ENCODE peak calls at places on chromosomes 4 and X, in ten cellular contexts. S is dorsolateral prefrontal cortex; M is midbrain; C is B cell; H is adrenal gland; U is CD8-positive, alpha-beta memory T cell; Q is activated naive CD4-positive, alpha-beta T cell treated with anti-CD3 and anti-CD28 coated beads, Interleukin-2, amount 50 U/mL, for 16 hours; F is NCI-H1092 treated with DMSO at 0.1 percent for 48 hours; G is head of caudate nucleus; L is NCI-H2171 treated with DMSO at 0.1 percent for 48 hours. N is an unnamed sample.

GRCh38 chr4:173666-174314 is 49.5 kb downstream of the ZNF718 start:
- DNase-seq in S (no peak), M (no peak), C (no peak), H (no peak), U (no peak), Q (no peak), F (no peak), G (no peak), L (no peak), N (no peak)

GRCh38 chr4:160848901-160849735 is 1314.7 kb downstream of the FSTL5 start:
- DNase-seq in S (no peak), M (no peak), C (no peak), H (peak; percentile 3), U (no peak), Q (no peak), F (no peak), G (no peak), L (no peak), N (no peak)

GRCh38 chr4:156475322-156475721 is 496.3 kb downstream of the PDGFC start:
- DNase-seq in S (no peak), M (peak; percentile 27), C (no peak), H (peak; percentile 2), U (no peak), Q (no peak), F (peak; percentile 59), G (no peak), L (peak; percentile 72), N (peak; percentile 30)

GRCh38 chrX:9948406-9948805 is 18.8 kb upstream of the CLDN34 start:
- DNase-seq in S (no peak), M (no peak), C (no peak), H (no peak), U (no peak), Q (no peak), F (peak; percentile 39), G (no peak), L (no peak), N (no peak)

GRCh38 chr4:140893939-140894338 is 137.8 kb upstream of the TBC1D9 start:
- DNase-seq in S (no peak), M (no peak), C (no peak), H (no peak), U (no peak), Q (no peak), F (no peak), G (no peak), L (no peak), N (peak; percentile 86)

GRCh38 chr4:24557036-24558022 is 27.0 kb downstream of the DHX15 start:
- DNase-seq in S (no peak), M (no peak), C (peak; percentile 15), H (no peak), U (no peak), Q (no peak), F (no peak), G (no peak), L (no peak), N (no peak)

GRCh38 chr4:6595897-6596537 is 21.0 kb downstream of the MAN2B2 start:
- DNase-seq in S (no peak), M (no peak), C (no peak), H (no peak), U (no peak), Q (no peak), F (no peak), G (no peak), L (no peak), N (no peak)

GRCh38 chr4:173680278-173680677 is 150.2 kb upstream of the HAND2 start:
- DNase-seq in S (no peak), M (no peak), C (no peak), H (no peak), U (no peak), Q (no peak), F (no peak), G (no peak), L (no peak), N (no peak)

GRCh38 chrX:151723156-151723760 is 7.4 kb downstream of the FATE1 start:
- DNase-seq in S (no peak), M (no peak), C (no peak), H (no peak), U (no peak), Q (no peak), F (no peak), G (no peak), L (no peak), N (no peak)

GRCh38 chr4:67565284-67565683 is 6.8 kb downstream of the STAP1 start:
- DNase-seq in S (no peak), M (no peak), C (no peak), H (no peak), U (no peak), Q (no peak), F (no peak), G (no peak), L (no peak), N (no peak)

GRCh38 chr4:73705056-73705432 is 35.3 kb upstream of the CXCL8 start:
- DNase-seq in S (no peak), M (no peak), C (no peak), H (no peak), U (no peak), Q (no peak), F (no peak), G (no peak), L (no peak), N (peak; percentile 16)

GRCh38 chr4:156961241-156962068 is 10.1 kb downstream of the PDGFC start:
- DNase-seq in S (no peak), M (no peak), C (no peak), H (no peak), U (no peak), Q (no peak), F (no peak), G (no peak), L (no peak), N (no peak)

GRCh38 chr4:151530783-151531182 is 121.8 kb downstream of the FHIP1A start:
- DNase-seq in S (no peak), M (no peak), C (no peak), H (no peak), U (no peak), Q (no peak), F (peak; percentile 15), G (no peak), L (no peak), N (no peak)

GRCh38 chr4:39616651-39617050 is 22.0 kb downstream of the SMIM14 start:
- DNase-seq in S (no peak), M (no peak), C (no peak), H (no peak), U (no peak), Q (no peak), F (no peak), G (no peak), L (no peak), N (no peak)

GRCh38 chrX:86149089-86149488 is 838 bp downstream of the DACH2 start:
- DNase-seq in S (no peak), M (no peak), C (no peak), H (no peak), U (no peak), Q (no peak), F (no peak), G (no peak), L (no peak), N (no peak)

GRCh38 chr4:601612-602558 is 23.5 kb upstream of the PDE6B start:
- DNase-seq in S (no peak), M (no peak), C (no peak), H (no peak), U (no peak), Q (no peak), F (no peak), G (no peak), L (no peak), N (no peak)

GRCh38 chrX:98071331-98071730 is 1187.6 kb downstream of the RPA4 start:
- DNase-seq in S (no peak), M (no peak), C (no peak), H (no peak), U (no peak), Q (no peak), F (no peak), G (no peak), L (no peak), N (no peak)

GRCh38 chr4:150938417-150938816 is 76.7 kb downstream of the LRBA start:
- DNase-seq in S (no peak), M (no peak), C (no peak), H (no peak), U (no peak), Q (no peak), F (no peak), G (no peak), L (no peak), N (no peak)

GRCh38 chr4:127575888-127576287 is 56.9 kb upstream of the INTU start:
- DNase-seq in S (no peak), M (no peak), C (no peak), H (no peak), U (no peak), Q (no peak), F (no peak), G (no peak), L (no peak), N (no peak)

GRCh38 chr4:58688603-58689002 is 1578.4 kb upstream of the IGFBP7 start:
- DNase-seq in S (no peak), M (no peak), C (no peak), H (no peak), U (no peak), Q (no peak), F (peak; percentile 16), G (no peak), L (no peak), N (no peak)

GRCh38 chr4:1317177-1318045 is 27.7 kb downstream of the MAEA start:
- DNase-seq in S (no peak), M (no peak), C (no peak), H (no peak), U (no peak), Q (no peak), F (no peak), G (no peak), L (no peak), N (no peak)

GRCh38 chrX:125202486-125203378 is 116.9 kb upstream of the TEX13C start:
- DNase-seq in S (peak; percentile 13), M (no peak), C (no peak), H (no peak), U (no peak), Q (no peak), F (no peak), G (no peak), L (no peak), N (no peak)

GRCh38 chr4:47741200-47741599 is 96.7 kb downstream of the CORIN start:
- DNase-seq in S (no peak), M (no peak), C (no peak), H (no peak), U (no peak), Q (no peak), F (no peak), G (no peak), L (no peak), N (no peak)

GRCh38 chrX:37380920-37381319 is 31.8 kb downstream of the PRRG1 start:
- DNase-seq in S (no peak), M (no peak), C (no peak), H (peak; percentile 22), U (no peak), Q (no peak), F (no peak), G (no peak), L (no peak), N (peak; percentile 21)

GRCh38 chr4:71456841-71457240 is 118.0 kb downstream of the SLC4A4 start:
- DNase-seq in S (no peak), M (peak; percentile 11), C (no peak), H (peak; percentile 55), U (no peak), Q (no peak), F (no peak), G (no peak), L (no peak), N (peak; percentile 20)

GRCh38 chrX:52553995-52554642 is 37.3 kb upstream of the XAGE1B start:
- DNase-seq in S (no peak), M (no peak), C (no peak), H (no peak), U (no peak), Q (no peak), F (no peak), G (no peak), L (no peak), N (no peak)

GRCh38 chr4:20825493-20825892 is 125.2 kb downstream of the PACRGL start:
- DNase-seq in S (no peak), M (no peak), C (no peak), H (no peak), U (no peak), Q (no peak), F (no peak), G (no peak), L (no peak), N (no peak)

GRCh38 chr4:109171098-109171497 is 131.4 kb downstream of the COL25A1 start:
- DNase-seq in S (no peak), M (no peak), C (no peak), H (no peak), U (no peak), Q (no peak), F (no peak), G (no peak), L (no peak), N (no peak)

N was measured in HFF-Myc.